ENCODE peak calls at places on chromosomes 12 and 14, in eight cellular contexts. One of them, this sample, is unnamed.

GRCh38 chr14:68880581-68881105 is 87.8 kb upstream of the ZFP36L1 start:
- DNase-seq in upper lobe of right lung: no peak
- DNase-seq in suprapubic skin: no peak
- DNase-seq in testis: no peak
- DNase-seq in HCT116: no peak
- DNase-seq in fibroblast of lung: no peak
- DNase-seq in adrenal gland: no peak
- DNase-seq in transverse colon: no peak
- DNase-seq in this sample: no peak

GRCh38 chr14:33563492-33563891 is 387.4 kb downstream of the EGLN3 start:
- DNase-seq in upper lobe of right lung: no peak
- DNase-seq in HCT116: no peak
- DNase-seq in fibroblast of lung: no peak
- DNase-seq in testis: no peak
- DNase-seq in suprapubic skin: no peak
- DNase-seq in transverse colon: no peak
- DNase-seq in adrenal gland: no peak
- DNase-seq in this sample: no peak

GRCh38 chr14:101538865-101539264 is 22.4 kb upstream of the DIO3 start:
- DNase-seq in transverse colon: no peak
- DNase-seq in adrenal gland: no peak
- DNase-seq in fibroblast of lung: no peak
- DNase-seq in HCT116: no peak
- DNase-seq in testis: no peak
- DNase-seq in suprapubic skin: no peak
- DNase-seq in upper lobe of right lung: no peak
- DNase-seq in this sample: no peak

GRCh38 chr14:93073833-93074769 is 41.6 kb downstream of the ITPK1 start:
- DNase-seq in testis: no peak
- DNase-seq in upper lobe of right lung: peak; percentile 76
- DNase-seq in suprapubic skin: no peak
- DNase-seq in adrenal gland: peak; percentile 64
- DNase-seq in transverse colon: no peak
- DNase-seq in HCT116: no peak
- DNase-seq in fibroblast of lung: peak; percentile 43
- DNase-seq in this sample: peak; percentile 84

GRCh38 chr14:90235179-90235976 is 21.0 kb upstream of the PSMC1 start:
- DNase-seq in suprapubic skin: peak; percentile 64
- DNase-seq in transverse colon: peak; percentile 70
- DNase-seq in adrenal gland: peak; percentile 85
- DNase-seq in HCT116: peak; percentile 50
- DNase-seq in fibroblast of lung: peak; percentile 51
- DNase-seq in upper lobe of right lung: peak; percentile 80
- DNase-seq in testis: peak; percentile 86
- DNase-seq in this sample: peak; percentile 84

GRCh38 chr12:125183187-125184067 is 118.2 kb downstream of the AACS start:
- DNase-seq in HCT116: peak; percentile 45
- DNase-seq in testis: peak; percentile 89
- DNase-seq in fibroblast of lung: peak; percentile 63
- DNase-seq in upper lobe of right lung: peak; percentile 86
- DNase-seq in transverse colon: peak; percentile 80
- DNase-seq in adrenal gland: peak; percentile 77
- DNase-seq in suprapubic skin: peak; percentile 78
- DNase-seq in this sample: peak; percentile 75

GRCh38 chr12:107610030-107610859 is 75.4 kb upstream of the PWP1 start:
- DNase-seq in fibroblast of lung: peak; percentile 40
- DNase-seq in adrenal gland: peak; percentile 52
- DNase-seq in HCT116: no peak
- DNase-seq in suprapubic skin: no peak
- DNase-seq in upper lobe of right lung: no peak
- DNase-seq in testis: peak; percentile 37
- DNase-seq in transverse colon: no peak
- DNase-seq in this sample: peak; percentile 22

GRCh38 chr14:50230601-50231474 is 540 bp downstream of the SOS2 start:
- DNase-seq in adrenal gland: peak; percentile 81
- DNase-seq in testis: peak; percentile 71
- DNase-seq in transverse colon: peak; percentile 58
- DNase-seq in fibroblast of lung: peak; percentile 77
- DNase-seq in suprapubic skin: peak; percentile 78
- DNase-seq in upper lobe of right lung: peak; percentile 82
- DNase-seq in HCT116: peak; percentile 21
- DNase-seq in this sample: peak; percentile 63

GRCh38 chr12:93563807-93564538 is 8.5 kb upstream of the SOCS2 start:
- DNase-seq in transverse colon: no peak
- DNase-seq in suprapubic skin: no peak
- DNase-seq in upper lobe of right lung: no peak
- DNase-seq in adrenal gland: no peak
- DNase-seq in testis: no peak
- DNase-seq in fibroblast of lung: peak; percentile 55
- DNase-seq in HCT116: peak; percentile 59
- DNase-seq in this sample: no peak

GRCh38 chr12:64621257-64621942 is 11.1 kb downstream of the RASSF3 start:
- DNase-seq in transverse colon: no peak
- DNase-seq in testis: no peak
- DNase-seq in adrenal gland: no peak
- DNase-seq in fibroblast of lung: peak; percentile 79
- DNase-seq in upper lobe of right lung: no peak
- DNase-seq in HCT116: no peak
- DNase-seq in suprapubic skin: no peak
- DNase-seq in this sample: no peak

GRCh38 chr14:95258754-95259593 is 60.7 kb downstream of the CLMN start:
- DNase-seq in suprapubic skin: no peak
- DNase-seq in testis: no peak
- DNase-seq in fibroblast of lung: no peak
- DNase-seq in HCT116: no peak
- DNase-seq in upper lobe of right lung: no peak
- DNase-seq in adrenal gland: peak; percentile 6
- DNase-seq in transverse colon: no peak
- DNase-seq in this sample: no peak

GRCh38 chr12:45518516-45519235 is 210.8 kb upstream of the ARID2 start:
- DNase-seq in HCT116: no peak
- DNase-seq in upper lobe of right lung: no peak
- DNase-seq in adrenal gland: no peak
- DNase-seq in testis: no peak
- DNase-seq in fibroblast of lung: no peak
- DNase-seq in transverse colon: no peak
- DNase-seq in suprapubic skin: no peak
- DNase-seq in this sample: no peak

GRCh38 chr12:5262885-5263284 is 169.0 kb upstream of the NTF3 start:
- DNase-seq in adrenal gland: no peak
- DNase-seq in testis: no peak
- DNase-seq in transverse colon: no peak
- DNase-seq in suprapubic skin: no peak
- DNase-seq in fibroblast of lung: no peak
- DNase-seq in upper lobe of right lung: no peak
- DNase-seq in HCT116: no peak
- DNase-seq in this sample: no peak

GRCh38 chr12:29722164-29722563 is 61.6 kb downstream of the TMTC1 start:
- DNase-seq in adrenal gland: no peak
- DNase-seq in upper lobe of right lung: no peak
- DNase-seq in suprapubic skin: no peak
- DNase-seq in fibroblast of lung: no peak
- DNase-seq in testis: no peak
- DNase-seq in transverse colon: no peak
- DNase-seq in HCT116: no peak
- DNase-seq in this sample: no peak

GRCh38 chr12:29728033-29728432 is 55.7 kb downstream of the TMTC1 start:
- DNase-seq in transverse colon: no peak
- DNase-seq in HCT116: no peak
- DNase-seq in upper lobe of right lung: no peak
- DNase-seq in suprapubic skin: no peak
- DNase-seq in adrenal gland: no peak
- DNase-seq in fibroblast of lung: no peak
- DNase-seq in testis: no peak
- DNase-seq in this sample: no peak

GRCh38 chr12:29726741-29727348 is 56.9 kb downstream of the TMTC1 start:
- DNase-seq in testis: no peak
- DNase-seq in HCT116: no peak
- DNase-seq in fibroblast of lung: no peak
- DNase-seq in adrenal gland: no peak
- DNase-seq in transverse colon: no peak
- DNase-seq in suprapubic skin: no peak
- DNase-seq in upper lobe of right lung: no peak
- DNase-seq in this sample: no peak

GRCh38 chr12:29726321-29726692 is 57.4 kb downstream of the TMTC1 start:
- DNase-seq in testis: no peak
- DNase-seq in fibroblast of lung: peak; percentile 47
- DNase-seq in upper lobe of right lung: no peak
- DNase-seq in transverse colon: no peak
- DNase-seq in suprapubic skin: no peak
- DNase-seq in adrenal gland: no peak
- DNase-seq in HCT116: no peak
- DNase-seq in this sample: no peak

GRCh38 chr12:29725587-29726320 is 58.0 kb downstream of the TMTC1 start:
- DNase-seq in upper lobe of right lung: no peak
- DNase-seq in suprapubic skin: no peak
- DNase-seq in fibroblast of lung: peak; percentile 81
- DNase-seq in testis: peak; percentile 62
- DNase-seq in adrenal gland: peak; percentile 64
- DNase-seq in transverse colon: peak; percentile 19
- DNase-seq in HCT116: no peak
- DNase-seq in this sample: peak; percentile 82
- H3K4me1 ChIP-seq in upper lobe of right lung: no peaks in the 10 kb centered on the region
- H3K4me1 ChIP-seq in suprapubic skin: no peaks in the 10 kb centered on the region
- H3K4me1 ChIP-seq in fibroblast of lung: no peaks in the 10 kb centered on the region
- H3K4me1 ChIP-seq in testis: peaks cover 4% of the 10 kb centered on the region
- H3K4me1 ChIP-seq in adrenal gland: no peaks in the 10 kb centered on the region
- H3K4me1 ChIP-seq in transverse colon: no peaks in the 10 kb centered on the region
- H3K4me1 ChIP-seq in HCT116: no peaks in the 10 kb centered on the region
- H3K4me1 ChIP-seq in this sample: peaks cover 5% of the 10 kb centered on the region

GRCh38 chr12:53459097-53459496 is 7.2 kb downstream of the PCBP2 start:
- DNase-seq in fibroblast of lung: no peak
- DNase-seq in transverse colon: no peak
- DNase-seq in testis: no peak
- DNase-seq in HCT116: no peak
- DNase-seq in adrenal gland: no peak
- DNase-seq in upper lobe of right lung: no peak
- DNase-seq in suprapubic skin: no peak
- DNase-seq in this sample: no peak
- H3K27ac ChIP-seq in fibroblast of lung: no peak overlapping the region
- H3K27ac ChIP-seq in transverse colon: no peak overlapping the region
- H3K27ac ChIP-seq in testis: no peak overlapping the region
- H3K27ac ChIP-seq in HCT116: no peak overlapping the region
- H3K27ac ChIP-seq in adrenal gland: no peak overlapping the region
- H3K27ac ChIP-seq in upper lobe of right lung: no peak overlapping the region
- H3K27ac ChIP-seq in suprapubic skin: no peak overlapping the region
- H3K27ac ChIP-seq in this sample: no peak overlapping the region

GRCh38 chr12:96196781-96197180 is 2.6 kb downstream of the ELK3 start:
- DNase-seq in fibroblast of lung: peak; percentile 57
- DNase-seq in HCT116: no peak
- DNase-seq in testis: no peak
- DNase-seq in transverse colon: no peak
- DNase-seq in adrenal gland: no peak
- DNase-seq in suprapubic skin: no peak
- DNase-seq in upper lobe of right lung: no peak
- DNase-seq in this sample: no peak
- H3K4me3 ChIP-seq in fibroblast of lung: peak overlapping the region; percentile 92
- H3K4me3 ChIP-seq in HCT116: peak overlapping the region; percentile 86
- H3K4me3 ChIP-seq in testis: no peak overlapping the region
- H3K4me3 ChIP-seq in transverse colon: no peak overlapping the region
- H3K4me3 ChIP-seq in adrenal gland: no peak overlapping the region
- H3K4me3 ChIP-seq in suprapubic skin: peak overlapping the region; percentile 92
- H3K4me3 ChIP-seq in upper lobe of right lung: peak overlapping the region; percentile 83
- H3K4me3 ChIP-seq in this sample: peak overlapping the region; percentile 96

GRCh38 chr12:12954878-12955625 is 3.1 kb upstream of the GPRC5D start:
- DNase-seq in testis: no peak
- DNase-seq in upper lobe of right lung: no peak
- DNase-seq in transverse colon: no peak
- DNase-seq in fibroblast of lung: no peak
- DNase-seq in HCT116: no peak
- DNase-seq in adrenal gland: no peak
- DNase-seq in suprapubic skin: no peak
- DNase-seq in this sample: no peak

GRCh38 chr12:12954361-12954760 is 2.4 kb upstream of the GPRC5D start:
- DNase-seq in suprapubic skin: no peak
- DNase-seq in fibroblast of lung: no peak
- DNase-seq in transverse colon: no peak
- DNase-seq in upper lobe of right lung: no peak
- DNase-seq in testis: no peak
- DNase-seq in adrenal gland: no peak
- DNase-seq in HCT116: no peak
- DNase-seq in this sample: no peak

GRCh38 chr12:12952036-12952435 is at the start of gene GPRC5D:
- DNase-seq in fibroblast of lung: no peak
- DNase-seq in transverse colon: no peak
- DNase-seq in suprapubic skin: no peak
- DNase-seq in testis: no peak
- DNase-seq in upper lobe of right lung: no peak
- DNase-seq in HCT116: no peak
- DNase-seq in adrenal gland: no peak
- DNase-seq in this sample: no peak

GRCh38 chr12:12947902-12948301 is 4.1 kb downstream of the GPRC5D start:
- DNase-seq in suprapubic skin: no peak
- DNase-seq in transverse colon: no peak
- DNase-seq in adrenal gland: no peak
- DNase-seq in HCT116: no peak
- DNase-seq in testis: no peak
- DNase-seq in upper lobe of right lung: no peak
- DNase-seq in fibroblast of lung: no peak
- DNase-seq in this sample: no peak

DNA sequence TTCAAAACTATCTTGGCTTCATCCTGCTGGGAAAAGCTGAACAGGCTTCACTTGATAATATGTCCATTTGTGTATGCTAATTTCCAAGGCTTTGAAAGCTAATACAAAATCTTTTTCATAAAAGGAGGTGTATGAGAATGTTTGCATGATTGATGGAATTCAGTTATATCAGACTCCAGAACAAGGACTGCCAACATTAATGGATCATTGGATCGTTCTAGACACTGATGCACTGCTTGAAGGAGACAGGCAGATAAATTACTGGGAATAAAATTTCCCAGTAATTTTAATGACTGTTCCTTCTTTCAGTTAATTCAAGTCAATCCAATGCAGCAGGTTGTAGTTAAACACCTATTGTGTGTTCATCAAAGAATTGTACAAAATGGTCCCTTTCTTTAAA is 466 bp downstream of the GPRC5D start:
- DNase-seq in fibroblast of lung: no peak
- DNase-seq in suprapubic skin: no peak
- DNase-seq in HCT116: no peak
- DNase-seq in transverse colon: no peak
- DNase-seq in upper lobe of right lung: no peak
- DNase-seq in adrenal gland: no peak
- DNase-seq in testis: no peak
- DNase-seq in this sample: no peak
- H3K4me1 ChIP-seq in fibroblast of lung: no peaks in the 10 kb centered on the region
- H3K4me1 ChIP-seq in suprapubic skin: no peaks in the 10 kb centered on the region
- H3K4me1 ChIP-seq in HCT116: no peaks in the 10 kb centered on the region
- H3K4me1 ChIP-seq in transverse colon: no peaks in the 10 kb centered on the region
- H3K4me1 ChIP-seq in upper lobe of right lung: no peaks in the 10 kb centered on the region
- H3K4me1 ChIP-seq in adrenal gland: no peaks in the 10 kb centered on the region
- H3K4me1 ChIP-seq in testis: no peaks in the 10 kb centered on the region
- H3K4me1 ChIP-seq in this sample: no peaks in the 10 kb centered on the region

GRCh38 chr12:113475451-113476085 is 3.9 kb upstream of the LHX5 start:
- DNase-seq in transverse colon: no peak
- DNase-seq in HCT116: no peak
- DNase-seq in upper lobe of right lung: no peak
- DNase-seq in fibroblast of lung: no peak
- DNase-seq in testis: no peak
- DNase-seq in adrenal gland: no peak
- DNase-seq in suprapubic skin: no peak
- DNase-seq in this sample: no peak
- H3K27ac ChIP-seq in transverse colon: no peak overlapping the region
- H3K27ac ChIP-seq in HCT116: no peak overlapping the region
- H3K27ac ChIP-seq in upper lobe of right lung: no peak overlapping the region
- H3K27ac ChIP-seq in fibroblast of lung: no peak overlapping the region
- H3K27ac ChIP-seq in testis: no peak overlapping the region
- H3K27ac ChIP-seq in adrenal gland: no peak overlapping the region
- H3K27ac ChIP-seq in suprapubic skin: no peak overlapping the region
- H3K27ac ChIP-seq in this sample: no peak overlapping the region